ENCODE peak calls at places on chromosomes 13 and 19, in eight cellular contexts. S is NCI-H2081 treated with DMSO at 0.1 percent for 48 hours; M is NCI-H345; U is T-helper 9 cell; P is epithelial cell of proximal tubule; X is NCI-H2107; D is activated CD4-positive, alpha-beta T cell treated with anti-CD3 and anti-CD28 coated beads for 48 hours; K is CD8-positive, alpha-beta T cell. E is an unnamed sample.

GRCh38 chr13:67048793-67049150 is 181.4 kb downstream of the PCDH9 start:
- DNase-seq in U (no peak), D (no peak), M (no peak), X (no peak), P (no peak), S (no peak), K (no peak), E (no peak)

GRCh38 chr19:44142014-44142523 is 715 bp downstream of the ZNF234 start:
- DNase-seq in P (no peak), M (no peak), X (no peak), K (no peak), D (peak; percentile 20), U (no peak), S (no peak), E (no peak)

GRCh38 chr19:947707-948533 is 22.1 kb downstream of the ARID3A start:
- DNase-seq in M (no peak), S (no peak), K (no peak), X (no peak), P (no peak), D (no peak), U (no peak), E (no peak)

GRCh38 chr19:8504171-8504570 is 1.7 kb upstream of the PRAM1 start:
- DNase-seq in D (no peak), S (no peak), M (no peak), X (no peak), K (no peak), P (no peak), U (no peak), E (no peak)

GRCh38 chr19:18385675-18386542 is at the start of gene GDF15:
- DNase-seq in U (peak; percentile 26), D (peak; percentile 54), M (no peak), P (peak; percentile 69), K (peak; percentile 35), S (no peak), X (no peak), E (peak; percentile 47)

GRCh38 chr19:3186891-3187661 is 1.3 kb downstream of the NCLN start:
- DNase-seq in P (no peak), M (no peak), X (no peak), U (no peak), D (no peak), S (no peak), K (no peak), E (no peak)

GRCh38 chr19:51590441-51590840 is 19.4 kb downstream of the ZNF175 start:
- DNase-seq in D (no peak), P (no peak), K (no peak), M (no peak), S (no peak), X (no peak), U (no peak), E (no peak)

GRCh38 chr13:95356916-95357315 is 55.7 kb upstream of the ABCC4 start:
- DNase-seq in S (no peak), D (no peak), K (no peak), P (no peak), U (no peak), M (no peak), X (no peak), E (no peak)

GRCh38 chr13:49502954-49503353 is 7.2 kb downstream of the PHF11 start:
- DNase-seq in U (no peak), M (no peak), K (no peak), X (no peak), P (no peak), D (no peak), S (no peak), E (no peak)

GRCh38 chr19:49888478-49888901 is 8.2 kb downstream of the IL4I1 start:
- DNase-seq in K (no peak), M (no peak), U (no peak), S (no peak), X (peak; percentile 57), D (no peak), P (no peak), E (no peak)

GRCh38 chr19:2274937-2275535 is 6.9 kb downstream of the PEAK3 start:
- DNase-seq in M (peak; percentile 59), S (no peak), P (no peak), D (peak; percentile 52), X (no peak), U (no peak), K (peak; percentile 55), E (peak; percentile 66)

GRCh38 chr13:25686831-25687495 is 315.2 kb downstream of the ATP8A2 start:
- DNase-seq in S (peak; percentile 91), M (peak; percentile 80), X (peak; percentile 59), P (no peak), K (no peak), U (no peak), D (no peak), E (no peak)

GRCh38 chr13:114095486-114095885 is 36.9 kb downstream of the RASA3 start:
- DNase-seq in U (no peak), S (no peak), P (no peak), D (no peak), M (no peak), X (no peak), K (no peak), E (no peak)

GRCh38 chr19:48393196-48393558 is 291 bp upstream of the GRIN2D start:
- DNase-seq in M (no peak), S (no peak), D (no peak), U (no peak), X (no peak), P (no peak), K (no peak), E (no peak)

GRCh38 chr13:104086205-104086604 is 1020.0 kb upstream of the SLC10A2 start:
- DNase-seq in D (no peak), S (no peak), U (no peak), X (no peak), K (no peak), M (no peak), P (no peak), E (no peak)

GRCh38 chr19:57103573-57104277 is 16.1 kb upstream of the USP29 start:
- DNase-seq in M (peak; percentile 6), S (no peak), K (peak; percentile 52), X (no peak), U (peak; percentile 47), P (no peak), D (peak; percentile 63), E (peak; percentile 14)

GRCh38 chr13:107392205-107392604 is 823.1 kb downstream of the LIG4 start:
- DNase-seq in X (no peak), P (no peak), D (no peak), U (no peak), S (no peak), M (no peak), K (no peak), E (no peak)

GRCh38 chr19:54209058-54209747 is 8.5 kb downstream of the RPS9 start:
- DNase-seq in U (no peak), P (no peak), D (peak; percentile 43), K (no peak), M (no peak), X (no peak), S (no peak), E (no peak)

GRCh38 chr13:50589651-50590054 is 253.8 kb downstream of the DLEU7 start:
- DNase-seq in S (no peak), D (no peak), X (no peak), U (no peak), K (no peak), P (peak; percentile 49), M (no peak), E (no peak)

GRCh38 chr13:25281937-25282332 is 5.4 kb downstream of the MTMR6 start:
- DNase-seq in D (peak; percentile 46), X (no peak), M (no peak), S (no peak), K (no peak), U (no peak), P (no peak), E (no peak)

GRCh38 chr13:20383058-20383457 is 142.6 kb downstream of the CRYL1 start:
- DNase-seq in D (no peak), P (no peak), U (no peak), X (no peak), M (peak; percentile 79), S (peak; percentile 2), K (no peak), E (no peak)

GRCh38 chr13:35164324-35164932 is 222.4 kb downstream of the NBEA start:
- DNase-seq in S (peak; percentile 36), D (no peak), M (peak; percentile 31), X (peak; percentile 15), K (no peak), P (no peak), U (no peak), E (no peak)

GRCh38 chr19:35703343-35703742 is 1.0 kb upstream of the ZBTB32 start:
- DNase-seq in P (no peak), S (no peak), M (peak; percentile 53), U (no peak), D (no peak), X (no peak), K (no peak), E (no peak)

GRCh38 chr13:113776231-113777125 is 17.5 kb downstream of the TMEM255B start:
- DNase-seq in K (no peak), S (no peak), M (peak; percentile 68), X (no peak), P (no peak), U (no peak), D (no peak), E (no peak)

GRCh38 chr19:16394681-16395375 is 70.2 kb downstream of the KLF2 start:
- DNase-seq in K (no peak), S (no peak), X (no peak), M (no peak), D (no peak), U (no peak), P (no peak), E (no peak)

GRCh38 chr19:13033819-13034611 is 38.7 kb downstream of the NFIX start:
- DNase-seq in D (peak; percentile 67), K (peak; percentile 56), X (peak; percentile 34), U (no peak), M (peak; percentile 0), P (no peak), S (no peak), E (peak; percentile 48)

GRCh38 chr19:29113838-29114237 is 99.1 kb downstream of the UQCRFS1 start:
- DNase-seq in S (no peak), X (no peak), K (no peak), M (no peak), D (no peak), U (no peak), P (no peak), E (no peak)

GRCh38 chr19:3357731-3358391 is 8.5 kb upstream of the NFIC start:
- DNase-seq in X (no peak), P (no peak), D (no peak), M (no peak), U (no peak), K (no peak), S (no peak), E (no peak)

GRCh38 chr13:52085416-52085815 is 43.5 kb downstream of the NEK5 start:
- DNase-seq in M (no peak), P (no peak), S (no peak), K (no peak), U (no peak), D (no peak), X (no peak), E (no peak)

GRCh38 chr19:38135150-38135998 is 88.6 kb downstream of the DPF1 start:
- DNase-seq in U (no peak), X (no peak), D (no peak), K (no peak), S (no peak), M (no peak), P (no peak), E (no peak)

GRCh38 chr13:25462301-25463125 is 90.7 kb downstream of the ATP8A2 start:
- DNase-seq in D (no peak), K (no peak), X (no peak), S (no peak), U (no peak), M (no peak), P (no peak), E (no peak)

GRCh38 chr13:49444517-49445395 is 682 bp downstream of the SETDB2 start:
- DNase-seq in S (no peak), K (peak; percentile 28), M (no peak), X (no peak), P (peak; percentile 73), U (no peak), D (peak; percentile 15), E (no peak)

GRCh38 chr19:48724796-48725753 is 5.5 kb upstream of the MAMSTR start:
- DNase-seq in K (no peak), M (peak; percentile 23), S (peak; percentile 8), U (no peak), P (peak; percentile 39), X (no peak), D (no peak), E (no peak)

GRCh38 chr13:98571955-98572662 is 4.8 kb downstream of the STK24 start:
- DNase-seq in P (no peak), X (peak; percentile 65), M (peak; percentile 77), K (peak; percentile 28), D (peak; percentile 44), S (no peak), U (peak; percentile 25), E (no peak)

E was measured in neural crest cell.